ENCODE peak calls at places on chromosomes 6 and 20, in nine cellular contexts. N is stomach, O is AG04449, R is tibial artery, G is astrocyte, J is A673, Q is SK-N-SH, S is lower leg skin, M is heart right ventricle. L is an unnamed sample.

GRCh38 chr6:134719850-134720249 is 230.1 kb downstream of the ALDH8A1 start:
- DNase-seq in N (no peak), O (no peak), R (no peak), G (no peak), J (no peak), Q (peak), S (no peak), M (no peak), L (no peak)

GRCh38 chr6:50145125-50145524 is 95.4 kb upstream of the DEFB112 start:
- DNase-seq in N (no peak), O (no peak), R (no peak), G (no peak), J (peak), Q (peak), S (no peak), M (no peak), L (no peak)

GRCh38 chr6:166733900-166734299 is 106.8 kb upstream of the RPS6KA2 start:
- DNase-seq in N (no peak), O (no peak), R (no peak), G (no peak), J (no peak), Q (no peak), S (no peak), M (no peak), L (no peak)

GRCh38 chr6:75757295-75757694 is 8.3 kb downstream of the MYO6 start:
- DNase-seq in N (no peak), O (no peak), R (no peak), G (no peak), J (no peak), Q (no peak), S (no peak), M (no peak), L (no peak)

GRCh38 chr6:101585501-101585900 is 192.0 kb downstream of the GRIK2 start:
- DNase-seq in N (no peak), O (no peak), R (no peak), G (no peak), J (no peak), Q (no peak), S (no peak), M (no peak), L (peak)

GRCh38 chr6:160238786-160239751 is 19.6 kb downstream of the SLC22A2 start:
- DNase-seq in N (no peak), O (no peak), R (no peak), G (no peak), J (no peak), Q (no peak), S (no peak), M (no peak), L (no peak)

GRCh38 chr6:156662025-156662445 is 115.1 kb upstream of the ARID1B start:
- DNase-seq in N (no peak), O (peak), R (no peak), G (no peak), J (no peak), Q (no peak), S (no peak), M (no peak), L (peak)

GRCh38 chr20:61385731-61386130 is 133.7 kb downstream of the CDH4 start:
- DNase-seq in N (no peak), O (no peak), R (no peak), G (no peak), J (no peak), Q (no peak), S (no peak), M (no peak), L (no peak)

GRCh38 chr20:47412073-47412472 is 55.6 kb upstream of the ZMYND8 start:
- DNase-seq in N (no peak), O (no peak), R (no peak), G (no peak), J (no peak), Q (no peak), S (no peak), M (no peak), L (no peak)

GRCh38 chr6:33392979-33393378 is 1.4 kb downstream of the KIFC1 start:
- DNase-seq in N (no peak), O (no peak), R (no peak), G (no peak), J (no peak), Q (no peak), S (no peak), M (no peak), L (no peak)

GRCh38 chr6:18990313-18990978 is 603.3 kb downstream of the RNF144B start:
- DNase-seq in N (peak), O (no peak), R (peak), G (peak), J (peak), Q (peak), S (peak), M (peak), L (peak)

GRCh38 chr6:75932067-75932466 is 140.4 kb downstream of the IMPG1 start:
- DNase-seq in N (peak), O (no peak), R (no peak), G (no peak), J (peak), Q (peak), S (no peak), M (no peak), L (no peak)

GRCh38 chr20:46151936-46152335 is 33.8 kb downstream of the CD40 start:
- DNase-seq in N (no peak), O (no peak), R (no peak), G (no peak), J (no peak), Q (peak), S (no peak), M (no peak), L (no peak)

GRCh38 chr6:169190144-169190584 is 63.5 kb downstream of the THBS2 start:
- DNase-seq in N (no peak), O (peak), R (peak), G (peak), J (no peak), Q (no peak), S (no peak), M (peak), L (no peak)

GRCh38 chr6:26322645-26323482 is 42.1 kb upstream of the BTN3A2 start:
- DNase-seq in N (no peak), O (peak), R (no peak), G (peak), J (peak), Q (peak), S (peak), M (peak), L (peak)

DNA sequence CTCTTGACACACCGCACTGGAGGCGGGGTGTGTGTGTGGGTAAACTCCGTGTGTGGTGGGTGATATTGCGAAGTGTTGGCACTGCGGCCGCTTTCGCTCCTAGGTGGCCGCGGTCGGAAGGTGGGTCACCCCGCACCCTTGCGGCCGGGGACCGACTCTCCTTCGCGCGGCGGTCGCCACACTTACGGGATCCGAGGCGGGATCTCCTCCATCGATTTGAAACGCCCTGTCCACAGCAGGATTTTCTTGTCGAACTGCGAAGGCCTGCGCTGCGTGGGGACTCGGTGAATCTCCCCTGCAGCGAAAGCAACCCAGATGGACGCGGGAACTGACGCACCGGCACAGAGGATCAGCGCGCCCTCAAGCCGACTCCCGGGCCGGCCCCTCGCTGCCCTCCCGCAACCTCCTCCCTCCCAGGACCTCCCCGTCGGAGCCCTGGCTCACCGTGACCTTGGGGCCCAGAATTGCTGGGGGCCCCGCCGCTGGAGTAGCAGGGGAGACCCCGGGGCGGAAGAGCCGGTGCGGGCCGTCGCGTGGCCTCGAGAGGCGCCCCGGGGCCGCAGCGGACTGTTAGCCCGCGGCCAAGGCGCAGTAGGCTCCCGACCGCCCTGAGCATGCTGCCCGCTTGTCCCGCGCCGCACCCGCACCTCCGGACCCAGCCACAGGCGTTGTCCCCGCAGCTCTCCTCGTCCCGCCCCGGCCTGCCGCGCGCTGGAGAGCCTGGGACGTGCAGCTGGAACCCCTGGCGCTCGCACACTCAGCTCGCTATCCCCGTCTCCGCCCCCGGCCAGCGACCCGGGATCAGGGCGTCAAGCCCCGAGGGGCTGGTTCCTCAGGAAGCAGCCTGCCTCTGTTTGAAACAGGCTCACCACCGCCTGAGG is at the start of gene FAM162B:
- DNase-seq in N (no peak), O (no peak), R (no peak), G (peak), J (peak), Q (peak), S (no peak), M (peak), L (no peak)
- H3K4me3 ChIP-seq in N (peak), O (peak), R (peak), G (peak), J (peak), Q (no peak), S (peak), M (peak), L (peak)

DNA sequence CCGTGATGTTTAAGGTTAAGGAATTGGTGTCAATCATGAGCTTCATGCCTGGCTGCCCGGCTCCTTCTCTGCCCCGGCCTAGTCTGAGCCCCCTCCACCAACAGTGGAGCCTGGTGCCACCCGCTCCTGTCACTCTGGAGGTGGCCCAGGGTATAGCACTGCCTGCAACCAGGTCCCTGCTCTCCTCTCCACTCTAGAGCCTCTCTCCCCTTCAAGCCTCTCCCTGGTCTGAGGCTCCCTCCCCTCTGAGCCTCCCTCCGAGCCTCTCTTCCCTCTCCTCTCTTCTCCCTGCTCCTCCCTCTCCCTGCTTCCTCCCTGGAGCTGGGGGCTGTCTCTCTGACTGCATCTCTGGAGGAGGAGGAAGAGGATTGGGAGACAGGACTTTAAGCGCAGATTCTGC is 31.3 kb upstream of the MRGBP start:
- DNase-seq in N (no peak), O (no peak), R (no peak), G (no peak), J (no peak), Q (no peak), S (no peak), M (no peak), L (no peak)
- TF ChIP-seq CTCF in N (no peak), O (no peak), R (no peak), G (no peak), J (no peak), Q (no peak), S (no peak), M (no peak), L (no peak)

GRCh38 chr6:11092654-11093053 is 980 bp upstream of the SMIM13 start:
- DNase-seq in N (no peak), O (no peak), R (no peak), G (no peak), J (no peak), Q (no peak), S (no peak), M (no peak), L (no peak)
- H3K4me3 ChIP-seq in N (peak), O (peak), R (peak), G (peak), J (peak), Q (peak), S (no peak), M (peak), L (peak)

GRCh38 chr6:74280130-74280692 is 584.2 kb downstream of the CD109 start:
- DNase-seq in N (no peak), O (no peak), R (no peak), G (no peak), J (peak), Q (no peak), S (no peak), M (no peak), L (no peak)
- TF ChIP-seq CTCF in N (no peak), O (no peak), R (no peak), G (no peak), J (peak), Q (peak), S (no peak), M (no peak), L (peak)

GRCh38 chr6:34657307-34657978 is 39.1 kb downstream of the ILRUN start:
- DNase-seq in N (peak), O (peak), R (no peak), G (peak), J (peak), Q (no peak), S (no peak), M (peak), L (no peak)
- H3K4me3 ChIP-seq in N (peak), O (peak), R (peak), G (peak), J (peak), Q (peak), S (no peak), M (peak), L (peak)

GRCh38 chr20:428658-429200 is 20.6 kb downstream of the RBCK1 start:
- DNase-seq in N (no peak), O (no peak), R (peak), G (no peak), J (no peak), Q (no peak), S (no peak), M (no peak), L (no peak)
- TF ChIP-seq CTCF in N (no peak), O (no peak), R (no peak), G (no peak), J (no peak), Q (no peak), S (no peak), M (no peak), L (no peak)

GRCh38 chr6:170271771-170272314 is 19.0 kb downstream of the DLL1 start:
- DNase-seq in N (no peak), O (no peak), R (no peak), G (no peak), J (no peak), Q (no peak), S (no peak), M (no peak), L (no peak)
- H3K4me3 ChIP-seq in N (peak), O (no peak), R (peak), G (no peak), J (no peak), Q (no peak), S (no peak), M (peak), L (no peak)

L was measured in HFF-Myc.